ENCODE peak calls at places on chromosomes 5 and 9, in eight cellular contexts. B is NCI-H460; U is adrenal gland; M is right lobe of liver; O is right cardiac atrium; Q is activated CD4-positive, CD25-positive, alpha-beta regulatory T cell; Y is cardiac fibroblast; T is T-helper 1 cell. F is an unnamed sample.

GRCh38 chr9:93096131-93096802 is at the start of gene CARD19:
- DNase-seq in Q (no peak), Y (peak), U (peak), T (peak), B (no peak), M (peak), O (no peak), F (no peak)

GRCh38 chr5:112604741-112605390 is 132.8 kb upstream of the APC start:
- DNase-seq in T (no peak), M (no peak), Q (no peak), B (no peak), Y (peak), U (no peak), O (no peak), F (no peak)

GRCh38 chr9:76371901-76372300 is 22.3 kb downstream of the RFK start:
- DNase-seq in O (no peak), T (no peak), B (peak), M (no peak), U (no peak), Y (peak), Q (no peak), F (peak)

GRCh38 chr9:61674882-61675281 is 485.0 kb downstream of the SPATA31A7 start:
- DNase-seq in B (no peak), T (no peak), O (no peak), Y (no peak), M (no peak), U (no peak), Q (no peak), F (no peak)

GRCh38 chr9:134458111-134458845 is 132.0 kb downstream of the RXRA start:
- DNase-seq in T (no peak), Q (no peak), U (no peak), B (no peak), Y (peak), O (peak), M (no peak), F (no peak)

GRCh38 chr9:124013263-124014211 is 2.0 kb downstream of the LHX2 start:
- DNase-seq in U (no peak), Y (no peak), Q (no peak), T (no peak), B (no peak), O (no peak), M (no peak), F (no peak)

GRCh38 chr5:159906957-159907356 is 9.3 kb upstream of the ADRA1B start:
- DNase-seq in U (no peak), M (no peak), O (no peak), B (no peak), Q (no peak), Y (no peak), T (no peak), F (no peak)

GRCh38 chr9:87662808-87663528 is 63.0 kb upstream of the CTSL start:
- DNase-seq in U (peak), O (peak), M (peak), T (no peak), Y (peak), B (peak), Q (peak), F (peak)

GRCh38 chr9:110179734-110180133 is 28.2 kb downstream of the C9orf152 start:
- DNase-seq in Q (no peak), Y (peak), M (no peak), O (no peak), B (no peak), U (no peak), T (no peak), F (peak)

F was measured in brain microvascular endothelial cell.